ENCODE peak calls at places on chromosomes 7 and 10, in ten cellular contexts. Y is lower lobe of right lung; W is IMR-90; Q is GM06990; D is CD8-positive, alpha-beta T cell; T is BJ; H is Peyer's patch; F is pancreas; J is cardiac fibroblast; S is fibroblast of the aortic adventitia. A is an unnamed sample.

GRCh38 chr7:47885309-47886000 is 62.8 kb downstream of the PKD1L1 start:
- DNase-seq in W (no peak), Q (no peak), F (no peak), H (no peak), J (no peak), Y (no peak), T (no peak), D (no peak), S (no peak), A (no peak)

GRCh38 chr7:114979388-114979787 is 57.5 kb downstream of the MDFIC start:
- DNase-seq in Y (peak), F (peak), H (no peak), T (no peak), Q (no peak), W (peak), S (peak), J (peak), D (no peak), A (peak)

GRCh38 chr10:68870061-68870460 is 31.1 kb upstream of the DDX50 start:
- DNase-seq in Q (no peak), W (no peak), Y (no peak), H (no peak), J (peak), T (no peak), F (no peak), D (no peak), S (no peak), A (no peak)

GRCh38 chr10:80410122-80410521 is 1.8 kb downstream of the PRXL2A start:
- DNase-seq in W (no peak), Q (no peak), S (no peak), H (no peak), Y (no peak), D (no peak), J (no peak), F (no peak), T (no peak), A (no peak)

GRCh38 chr7:1532456-1533254 is 2.2 kb downstream of the MAFK start:
- DNase-seq in J (peak), Y (peak), H (peak), D (peak), S (peak), F (peak), Q (peak), W (peak), T (peak), A (peak)

GRCh38 chr7:151058766-151059361 is 525 bp upstream of the SLC4A2 start:
- DNase-seq in T (no peak), Y (no peak), D (no peak), S (peak), F (no peak), J (no peak), Q (no peak), H (no peak), W (no peak), A (peak)

GRCh38 chr7:116577320-116577871 is 52.6 kb downstream of the CAV1 start:
- DNase-seq in F (no peak), S (no peak), D (no peak), W (peak), H (no peak), J (no peak), T (no peak), Q (peak), Y (no peak), A (peak)

GRCh38 chr7:129338450-129338849 is 95.8 kb upstream of the STRIP2 start:
- DNase-seq in Y (no peak), W (no peak), T (no peak), D (no peak), F (no peak), S (no peak), J (no peak), H (no peak), Q (no peak), A (no peak)

GRCh38 chr7:140595468-140596147 is 45.0 kb downstream of the DENND2A start:
- DNase-seq in Y (no peak), T (no peak), D (no peak), S (no peak), J (no peak), W (no peak), Q (no peak), H (no peak), F (no peak), A (peak)

GRCh38 chr10:18653112-18653511 is 1.7 kb upstream of the NSUN6 start:
- DNase-seq in J (no peak), F (no peak), S (no peak), W (no peak), T (no peak), Y (no peak), Q (no peak), H (no peak), D (no peak), A (no peak)

GRCh38 chr7:94030634-94031033 is 26.5 kb upstream of the BET1 start:
- DNase-seq in H (no peak), W (no peak), D (no peak), Y (no peak), Q (no peak), F (no peak), T (no peak), J (no peak), S (no peak), A (peak)

GRCh38 chr10:30059209-30060107 is at the start of gene JCAD:
- DNase-seq in F (peak), Y (peak), J (peak), T (no peak), W (no peak), H (peak), D (peak), S (no peak), Q (peak), A (peak)

GRCh38 chr10:32411797-32412498 is 34.0 kb upstream of the CCDC7 start:
- DNase-seq in F (no peak), Q (no peak), J (peak), Y (no peak), W (no peak), T (no peak), S (no peak), H (no peak), D (no peak), A (no peak)

GRCh38 chr10:33460461-33461294 is 126.2 kb upstream of the NRP1 start:
- DNase-seq in Y (peak), H (no peak), D (no peak), Q (no peak), T (peak), S (peak), W (peak), J (peak), F (peak), A (peak)

GRCh38 chr10:18683427-18683826 is 24.2 kb downstream of the ARL5B start:
- DNase-seq in Y (no peak), W (peak), J (peak), H (no peak), T (no peak), Q (no peak), F (no peak), S (peak), D (no peak), A (peak)

GRCh38 chr7:82163586-82163985 is 280.0 kb downstream of the CACNA2D1 start:
- DNase-seq in F (no peak), W (no peak), T (no peak), Y (no peak), D (no peak), Q (no peak), H (no peak), S (no peak), J (no peak), A (no peak)

GRCh38 chr10:51867956-51868355 is 168.6 kb upstream of the CSTF2T start:
- DNase-seq in W (peak), T (peak), S (peak), Q (no peak), F (no peak), Y (no peak), J (peak), D (no peak), H (no peak), A (peak)

GRCh38 chr10:92747600-92747999 is 57.8 kb downstream of the HHEX start:
- DNase-seq in T (no peak), D (no peak), Q (no peak), J (no peak), W (no peak), S (no peak), Y (peak), H (peak), F (no peak), A (no peak)

GRCh38 chr10:83372646-83373045 is 766.7 kb upstream of the GHITM start:
- DNase-seq in H (no peak), W (peak), Q (no peak), S (no peak), Y (no peak), D (no peak), T (peak), J (peak), F (no peak), A (peak)

GRCh38 chr10:84256510-84257342 is 11.9 kb downstream of the RGR start:
- DNase-seq in J (peak), D (peak), T (no peak), Y (no peak), S (peak), W (peak), Q (peak), F (peak), H (no peak), A (peak)

GRCh38 chr7:154919324-154920222 is 83.4 kb downstream of the PAXIP1 start:
- DNase-seq in H (no peak), D (no peak), Y (no peak), T (no peak), S (no peak), F (peak), J (no peak), W (no peak), Q (no peak), A (no peak)

GRCh38 chr7:27189560-27190283 is 4.7 kb upstream of the HOXA11 start:
- DNase-seq in T (no peak), D (peak), Y (no peak), J (no peak), W (no peak), F (no peak), H (no peak), Q (no peak), S (no peak), A (no peak)

GRCh38 chr10:78765726-78766335 is 302.9 kb upstream of the ZMIZ1 start:
- DNase-seq in T (no peak), Y (no peak), F (no peak), H (no peak), W (no peak), J (no peak), Q (no peak), D (no peak), S (no peak), A (no peak)

GRCh38 chr10:122462533-122463465 is 1.4 kb downstream of the HTRA1 start:
- DNase-seq in W (peak), T (no peak), D (no peak), S (peak), J (peak), H (no peak), F (no peak), Y (no peak), Q (no peak), A (peak)

GRCh38 chr7:146208484-146208883 is 91.9 kb downstream of the CNTNAP2 start:
- DNase-seq in Y (no peak), D (no peak), H (no peak), T (no peak), F (no peak), J (no peak), Q (no peak), S (no peak), W (no peak), A (no peak)

GRCh38 chr10:117217196-117217761 is 20.0 kb downstream of the KCNK18 start:
- DNase-seq in Q (peak), F (peak), S (no peak), D (no peak), Y (no peak), J (no peak), T (no peak), H (no peak), W (no peak), A (peak)

GRCh38 chr7:131564640-131565039 is 8.2 kb upstream of the PODXL start:
- DNase-seq in T (no peak), D (no peak), Y (no peak), F (no peak), S (no peak), J (no peak), H (no peak), W (no peak), Q (no peak), A (no peak)

GRCh38 chr10:77926566-77927342 is at the start of gene DLG5:
- DNase-seq in J (peak), W (peak), T (no peak), Q (peak), H (no peak), S (peak), D (no peak), Y (peak), F (peak), A (peak)

GRCh38 chr10:31944071-31944433 is 15.4 kb upstream of the ARHGAP12 start:
- DNase-seq in F (no peak), J (no peak), T (no peak), D (no peak), Q (no peak), H (no peak), S (no peak), W (no peak), Y (no peak), A (no peak)

GRCh38 chr10:23314835-23315239 is 29.8 kb downstream of the C10orf67 start:
- DNase-seq in S (peak), H (peak), Y (no peak), F (peak), W (peak), T (peak), J (peak), D (no peak), Q (no peak), A (peak)

GRCh38 chr7:120184866-120185265 is 88.1 kb upstream of the KCND2 start:
- DNase-seq in D (no peak), Y (no peak), S (peak), J (peak), W (no peak), F (no peak), T (no peak), H (no peak), Q (no peak), A (no peak)

GRCh38 chr7:38685851-38686250 is 54.7 kb upstream of the AMPH start:
- DNase-seq in Q (no peak), T (no peak), W (no peak), H (no peak), F (no peak), Y (no peak), J (no peak), S (no peak), D (no peak), A (no peak)

GRCh38 chr7:21960922-21961321 is 15.2 kb upstream of the CDCA7L start:
- DNase-seq in J (peak), F (no peak), T (peak), W (peak), Y (no peak), D (no peak), H (no peak), S (peak), Q (no peak), A (peak)

GRCh38 chr10:110901954-110902819 is 16.8 kb downstream of the BBIP1 start:
- DNase-seq in S (peak), W (peak), H (no peak), Y (no peak), Q (no peak), T (peak), D (no peak), F (no peak), J (peak), A (peak)

GRCh38 chr10:7410800-7411670 is at the start of gene SFMBT2:
- DNase-seq in F (peak), J (peak), Y (peak), D (peak), Q (peak), T (no peak), S (peak), H (peak), W (peak), A (peak)

GRCh38 chr7:158824028-158824427 is 5.3 kb downstream of the ESYT2 start:
- DNase-seq in J (peak), F (no peak), Q (peak), S (no peak), W (no peak), T (no peak), Y (no peak), H (peak), D (peak), A (no peak)

GRCh38 chr10:12193193-12193592 is 2.5 kb downstream of the NUDT5 start:
- DNase-seq in J (peak), F (no peak), Q (no peak), W (peak), Y (no peak), S (peak), T (peak), H (no peak), D (no peak), A (peak)

GRCh38 chr7:35839860-35840854 is 39.3 kb downstream of the SEPTIN7 start:
- DNase-seq in S (peak), W (peak), Y (no peak), F (no peak), Q (no peak), D (no peak), J (peak), T (peak), H (no peak), A (peak)
- TF ChIP-seq CTCF in S (no peak), W (no peak), Y (no peak), F (no peak), Q (no peak), D (no peak), J (no peak), T (no peak), H (no peak), A (no peak)

GRCh38 chr7:44636926-44637325 is 30.5 kb downstream of the OGDH start:
- DNase-seq in T (no peak), D (peak), W (no peak), F (no peak), Q (no peak), J (no peak), Y (no peak), H (no peak), S (no peak), A (no peak)

GRCh38 chr7:44636041-44636580 is 29.7 kb downstream of the OGDH start:
- DNase-seq in H (no peak), Q (no peak), D (peak), W (no peak), F (no peak), J (no peak), S (no peak), T (no peak), Y (no peak), A (no peak)

GRCh38 chr7:44639701-44640321 is 33.4 kb downstream of the OGDH start:
- DNase-seq in F (peak), Y (no peak), W (peak), S (peak), H (no peak), T (peak), J (peak), Q (no peak), D (no peak), A (peak)

GRCh38 chr7:44637788-44638594 is 31.6 kb downstream of the OGDH start:
- DNase-seq in F (no peak), Q (peak), T (peak), D (peak), H (peak), S (peak), Y (no peak), W (peak), J (peak), A (peak)

DNA sequence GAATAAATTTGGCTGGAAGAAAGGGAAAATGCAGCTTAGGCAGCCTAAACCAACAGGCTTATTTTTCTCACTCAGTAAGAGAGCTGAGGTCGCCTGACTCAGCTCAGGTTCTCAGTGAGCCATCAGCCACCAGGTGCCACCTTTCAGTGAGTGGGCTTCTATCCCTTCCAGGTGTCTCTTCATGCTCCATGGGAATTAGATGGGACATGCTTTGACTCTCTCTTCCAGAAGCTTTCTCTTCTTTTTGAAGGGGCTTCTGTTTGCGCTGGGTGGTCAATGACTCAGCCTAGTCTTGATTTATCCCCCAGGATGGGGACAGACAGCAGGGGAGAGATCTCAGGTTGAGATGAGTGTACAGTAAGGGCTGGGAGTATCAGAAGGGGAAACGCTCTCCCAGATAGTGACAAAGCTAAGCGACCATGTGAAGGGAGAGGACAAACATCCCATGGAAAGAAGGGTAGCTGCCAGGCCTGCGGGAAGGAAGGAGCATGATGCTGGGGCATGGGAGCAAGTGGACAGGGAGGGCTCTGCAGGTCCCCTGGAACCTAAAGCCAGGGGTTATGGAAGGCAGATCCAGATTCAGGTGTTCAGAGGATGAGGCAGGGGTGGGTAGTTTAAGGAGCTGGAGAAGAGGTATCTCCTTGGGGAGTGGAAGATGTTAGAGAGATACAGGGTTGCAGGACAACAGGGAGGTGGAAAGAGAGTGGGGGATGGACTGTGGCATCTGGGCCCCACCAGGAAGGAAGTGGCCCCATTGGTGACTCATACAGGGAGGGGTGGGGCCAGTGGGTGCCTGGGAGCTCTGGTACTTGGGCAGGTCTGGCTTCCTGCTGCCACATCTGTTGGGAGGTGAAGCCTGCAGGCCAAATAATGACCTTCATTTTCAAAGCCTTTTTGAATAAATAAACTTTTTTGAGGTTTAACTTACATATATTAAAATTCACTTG is 32.5 kb downstream of the OGDH start:
- DNase-seq in S (peak), Y (peak), T (peak), Q (peak), H (peak), J (peak), D (peak), F (peak), W (peak), A (peak)
- H3K4me3 ChIP-seq in S (no peak), Y (no peak), T (no peak), Q (peak), H (no peak), J (no peak), D (peak), F (no peak), W (no peak), A (no peak)

DNA sequence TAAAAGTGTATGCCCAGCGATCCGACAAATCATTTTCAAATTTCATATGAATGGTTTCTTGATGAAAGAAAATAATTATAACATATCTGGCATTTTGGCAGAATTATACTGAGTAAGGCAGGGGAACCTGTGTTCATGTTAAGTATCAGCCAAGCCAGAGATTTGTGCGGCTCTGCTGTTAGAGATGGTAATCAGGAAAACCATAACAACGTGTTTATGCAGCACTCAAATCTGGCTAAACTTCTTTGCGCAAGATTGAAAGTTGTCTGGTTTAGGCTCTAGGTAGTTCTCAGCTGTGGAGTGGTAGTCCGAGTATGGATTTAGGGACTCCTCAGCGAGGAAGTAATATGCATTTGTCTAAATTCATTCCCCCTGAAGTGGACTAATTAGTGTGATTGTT is 8.9 kb upstream of the CTBP2 start:
- DNase-seq in Y (no peak), H (no peak), S (no peak), F (no peak), Q (no peak), J (no peak), W (no peak), D (no peak), T (no peak), A (no peak)
- TF ChIP-seq CTCF in Y (no peak), H (no peak), S (no peak), F (no peak), Q (no peak), J (no peak), W (no peak), D (no peak), T (no peak), A (no peak)

DNA sequence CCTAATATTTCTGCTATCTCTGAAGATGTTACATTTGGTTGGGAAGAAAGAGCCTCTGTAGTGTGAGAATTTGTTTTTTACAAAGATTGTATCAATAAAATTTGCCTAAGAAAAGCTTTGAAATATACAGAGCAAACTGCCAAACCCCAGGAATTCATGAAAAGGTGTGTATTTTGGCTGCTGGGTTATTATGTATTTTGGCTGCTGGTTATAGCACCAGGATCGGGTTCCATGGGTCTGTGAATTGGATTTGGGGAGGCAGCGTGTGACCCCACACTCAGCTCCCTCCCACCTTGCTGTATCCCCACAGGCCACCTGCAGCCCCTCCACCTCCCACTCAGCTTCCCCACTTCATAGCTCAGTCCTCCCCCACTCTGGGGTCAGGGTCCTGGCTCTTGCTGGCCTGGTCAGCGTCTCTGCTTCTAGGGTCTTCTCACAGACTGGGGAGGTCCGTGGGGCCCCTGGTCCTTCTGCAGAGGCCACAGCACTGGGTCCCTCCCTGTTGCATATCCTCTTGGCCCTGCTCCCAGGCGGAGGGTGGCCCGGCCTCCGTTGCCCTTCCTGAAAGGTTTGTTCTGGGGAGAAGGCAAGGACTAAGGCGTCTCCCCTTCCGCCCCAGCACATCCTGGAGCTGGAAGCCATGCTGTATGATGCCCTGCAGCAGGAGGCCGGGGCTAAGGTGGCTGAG is 24.0 kb upstream of the DPYSL4 start:
- DNase-seq in Q (no peak), F (no peak), Y (peak), D (no peak), H (no peak), J (no peak), S (no peak), W (no peak), T (no peak), A (no peak)
- H3K4me3 ChIP-seq in Q (no peak), F (no peak), Y (no peak), D (no peak), H (no peak), J (no peak), S (no peak), W (no peak), T (no peak), A (no peak)